ENCODE peak calls at places on chromosomes 2 and 18, in seven cellular contexts. K, H, J, O, M, L and G are unnamed samples.

GRCh38 chr18:41128545-41128944 is 826.5 kb upstream of the PIK3C3 start:
- DNase-seq in J (no peak), L (no peak), H (no peak), O (no peak), M (no peak), K (no peak), G (peak)

GRCh38 chr2:128442891-128443302 is 124.2 kb upstream of the HS6ST1 start:
- DNase-seq in O (no peak), H (no peak), M (peak), J (no peak), K (peak), L (no peak), G (no peak)

GRCh38 chr2:164840930-164841718 is 499 bp downstream of the COBLL1 start:
- DNase-seq in J (no peak), H (no peak), O (peak), M (peak), K (peak), L (peak), G (peak)

GRCh38 chr2:56448403-56448998 is 264.7 kb downstream of the CCDC85A start:
- DNase-seq in L (no peak), J (no peak), H (no peak), M (no peak), O (no peak), K (no peak), G (peak)

GRCh38 chr2:53467467-53467866 is 300.1 kb upstream of the CHAC2 start:
- DNase-seq in J (no peak), M (no peak), L (no peak), O (no peak), H (no peak), K (no peak), G (no peak)

GRCh38 chr2:36376992-36377738 is 21.6 kb downstream of the CRIM1 start:
- DNase-seq in M (no peak), H (no peak), J (no peak), L (no peak), K (no peak), O (no peak), G (peak)

GRCh38 chr2:70471129-70471528 is 82.5 kb downstream of the TGFA start:
- DNase-seq in M (no peak), O (no peak), J (no peak), K (no peak), H (no peak), L (no peak), G (no peak)

GRCh38 chr2:116467243-116467642 is 1347.2 kb upstream of the DDX18 start:
- DNase-seq in H (no peak), L (no peak), M (no peak), O (no peak), J (no peak), K (no peak), G (no peak)

GRCh38 chr2:20604957-20605381 is 45.9 kb downstream of the HS1BP3 start:
- DNase-seq in K (peak), L (peak), J (no peak), H (no peak), O (no peak), M (peak), G (peak)

GRCh38 chr2:131635576-131635975 is 107.9 kb downstream of the CCDC74A start:
- DNase-seq in H (no peak), J (no peak), O (no peak), K (no peak), L (no peak), M (no peak), G (no peak)

GRCh38 chr2:229887441-229887840 is 34.4 kb downstream of the TRIP12 start:
- DNase-seq in O (no peak), K (no peak), H (no peak), L (no peak), J (no peak), M (no peak), G (no peak)

GRCh38 chr2:72676341-72677025 is 149.3 kb downstream of the EXOC6B start:
- DNase-seq in J (no peak), M (no peak), O (no peak), L (no peak), K (no peak), H (no peak), G (peak)

GRCh38 chr18:23935804-23936203 is 78.8 kb upstream of the TTC39C start:
- DNase-seq in M (no peak), L (no peak), O (no peak), H (no peak), K (no peak), J (no peak), G (no peak)

GRCh38 chr2:174588463-174588862 is 9.1 kb downstream of the WIPF1 start:
- DNase-seq in O (no peak), M (no peak), H (no peak), J (no peak), K (no peak), L (no peak), G (no peak)

GRCh38 chr2:54666131-54666637 is 57.3 kb upstream of the EML6 start:
- DNase-seq in H (no peak), L (peak), K (no peak), M (no peak), J (no peak), O (no peak), G (peak)

GRCh38 chr2:102279391-102279735 is 32.0 kb upstream of the IL1RL1 start:
- DNase-seq in M (no peak), J (no peak), K (no peak), O (no peak), H (no peak), L (no peak), G (no peak)

GRCh38 chr2:108271691-108272253 is 16.9 kb upstream of the SULT1C2 start:
- DNase-seq in K (no peak), H (no peak), J (no peak), M (no peak), L (no peak), O (no peak), G (peak)

GRCh38 chr18:68417826-68418225 is 297.1 kb downstream of the TMX3 start:
- DNase-seq in L (no peak), J (no peak), H (no peak), O (no peak), M (no peak), K (no peak), G (peak)

GRCh38 chr2:172427990-172428840 is 829 bp downstream of the ITGA6 start:
- DNase-seq in J (no peak), K (peak), L (no peak), H (peak), O (no peak), M (no peak), G (no peak)

GRCh38 chr2:71672011-71672639 is 218.8 kb downstream of the DYSF start:
- DNase-seq in O (no peak), L (no peak), M (peak), H (no peak), J (no peak), K (no peak), G (no peak)

GRCh38 chr2:64273524-64274398 is 129.5 kb upstream of the PELI1 start:
- DNase-seq in J (no peak), H (no peak), M (no peak), L (peak), O (peak), K (no peak), G (peak)

GRCh38 chr2:43124667-43125057 is 101.7 kb downstream of the ZFP36L2 start:
- DNase-seq in L (no peak), H (no peak), M (no peak), O (no peak), K (no peak), J (no peak), G (no peak)

GRCh38 chr2:240448387-240449274 is 13.2 kb downstream of the GPC1 start:
- DNase-seq in J (no peak), O (no peak), M (no peak), H (no peak), K (no peak), L (no peak), G (no peak)

GRCh38 chr2:12493031-12493513 is 223.7 kb upstream of the TRIB2 start:
- DNase-seq in M (no peak), K (peak), J (no peak), H (peak), L (no peak), O (no peak), G (peak)

GRCh38 chr2:65049010-65049639 is 7.1 kb upstream of the CEP68 start:
- DNase-seq in M (no peak), H (no peak), O (no peak), K (no peak), L (no peak), J (no peak), G (no peak)

GRCh38 chr2:235541838-235542549 is 48.2 kb downstream of the AGAP1 start:
- DNase-seq in K (no peak), L (no peak), O (no peak), J (no peak), M (no peak), H (no peak), G (no peak)

GRCh38 chr2:40281021-40281940 is 170.6 kb downstream of the SLC8A1 start:
- DNase-seq in K (no peak), H (no peak), O (no peak), M (no peak), L (no peak), J (no peak), G (peak)

GRCh38 chr2:112920923-112921532 is 10.1 kb downstream of the IL37 start:
- DNase-seq in L (no peak), K (no peak), J (no peak), H (no peak), M (no peak), O (no peak), G (peak)

GRCh38 chr18:57922885-57923284 is 119.8 kb upstream of the ATP8B1 start:
- DNase-seq in L (no peak), O (no peak), J (no peak), H (no peak), K (no peak), M (no peak), G (no peak)

GRCh38 chr2:182181381-182181780 is 195.7 kb downstream of the PPP1R1C start:
- DNase-seq in J (no peak), O (no peak), L (no peak), K (no peak), H (no peak), M (no peak), G (no peak)

GRCh38 chr2:70743677-70744076 is 24.3 kb downstream of the ADD2 start:
- DNase-seq in L (no peak), K (no peak), O (no peak), M (no peak), H (no peak), J (no peak), G (no peak)

GRCh38 chr2:44925561-44926087 is 15.9 kb upstream of the SIX3 start:
- DNase-seq in M (no peak), H (no peak), L (no peak), O (no peak), J (no peak), K (no peak), G (no peak)

GRCh38 chr2:25332571-25332970 is 9.2 kb downstream of the DNMT3A start:
- DNase-seq in M (no peak), O (no peak), H (no peak), J (no peak), K (peak), L (no peak), G (no peak)

GRCh38 chr18:75249672-75250470 is 39.3 kb downstream of the TSHZ1 start:
- DNase-seq in K (no peak), M (no peak), L (no peak), J (no peak), H (no peak), O (no peak), G (no peak)

GRCh38 chr2:174681983-174682577 is 82.2 kb downstream of the CHRNA1 start:
- DNase-seq in J (no peak), H (peak), K (peak), M (peak), O (no peak), L (no peak), G (no peak)

GRCh38 chr2:109376115-109376514 is 237.7 kb downstream of the SEPTIN10 start:
- DNase-seq in K (no peak), H (no peak), M (peak), O (no peak), L (no peak), J (no peak), G (peak)